ENCODE peak calls at places on chromosomes 6 and 20, in four cellular contexts. One of them, this sample, is unnamed.

GRCh38 chr6:121826156-121826810 is 390.8 kb downstream of the GJA1 start:
- DNase-seq in HepG2: no peak
- DNase-seq in HCT116: peak; percentile 72
- DNase-seq in K562: no peak
- DNase-seq in this sample: peak; percentile 94

GRCh38 chr20:20480689-20481088 is 112.8 kb downstream of the INSM1 start:
- DNase-seq in HCT116: peak; percentile 15
- DNase-seq in K562: no peak
- DNase-seq in HepG2: no peak
- DNase-seq in this sample: no peak

GRCh38 chr6:111027219-111027618 is 45.4 kb downstream of the RPF2 start:
- DNase-seq in HepG2: no peak
- DNase-seq in K562: peak; percentile 22
- DNase-seq in HCT116: no peak
- DNase-seq in this sample: no peak

GRCh38 chr20:20375862-20376261 is 8.0 kb downstream of the INSM1 start:
- DNase-seq in K562: no peak
- DNase-seq in HepG2: no peak
- DNase-seq in HCT116: no peak
- DNase-seq in this sample: no peak

GRCh38 chr6:105755885-105756284 is 330.3 kb upstream of the PRDM1 start:
- DNase-seq in HepG2: no peak
- DNase-seq in HCT116: no peak
- DNase-seq in K562: no peak
- DNase-seq in this sample: no peak

GRCh38 chr6:30364591-30364990 is 19.6 kb downstream of the RPP21 start:
- DNase-seq in HCT116: no peak
- DNase-seq in K562: no peak
- DNase-seq in HepG2: peak; percentile 17
- DNase-seq in this sample: no peak

GRCh38 chr6:13910443-13910842 is 14.3 kb upstream of the RNF182 start:
- DNase-seq in HepG2: no peak
- DNase-seq in K562: no peak
- DNase-seq in HCT116: no peak
- DNase-seq in this sample: no peak

GRCh38 chr20:54468082-54468481 is 7.3 kb upstream of the DOK5 start:
- DNase-seq in HepG2: no peak
- DNase-seq in HCT116: no peak
- DNase-seq in K562: no peak
- DNase-seq in this sample: no peak

GRCh38 chr6:47672816-47673215 is 25.6 kb upstream of the ADGRF4 start:
- DNase-seq in HCT116: no peak
- DNase-seq in HepG2: no peak
- DNase-seq in K562: no peak
- DNase-seq in this sample: no peak

DNA sequence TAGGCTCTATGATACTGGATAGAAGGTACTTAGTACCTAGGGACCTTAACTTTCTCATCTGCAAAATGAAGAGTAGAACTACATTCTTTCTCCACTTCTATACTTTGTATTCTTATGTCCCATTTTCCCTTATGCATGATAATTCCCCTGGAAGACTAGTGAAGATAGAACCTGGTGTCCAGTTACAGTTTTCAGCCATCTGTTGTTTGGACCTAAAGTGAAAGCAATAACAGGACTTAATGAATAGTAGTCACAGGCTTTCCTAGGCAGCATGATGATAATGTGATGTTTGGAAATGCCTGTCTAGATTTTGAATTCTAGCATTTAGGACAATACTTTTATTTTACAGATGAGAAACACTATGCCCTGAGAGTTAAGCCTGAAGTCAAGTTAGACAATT is 153.8 kb downstream of the RIMS1 start:
- DNase-seq in HCT116: no peak
- DNase-seq in HepG2: no peak
- DNase-seq in K562: no peak
- DNase-seq in this sample: no peak
- TF ChIP-seq MAX in HCT116: no peak
- TF ChIP-seq MAX in HepG2: no peak
- TF ChIP-seq MAX in K562: no peak
- TF ChIP-seq MAX in this sample: no peak

GRCh38 chr6:137496909-137497721 is 2.9 kb upstream of the OLIG3 start:
- DNase-seq in K562: no peak
- DNase-seq in HCT116: no peak
- DNase-seq in HepG2: no peak
- DNase-seq in this sample: no peak
- TF ChIP-seq EZH2 in K562: no peak
- TF ChIP-seq EZH2 in HCT116: no peak
- TF ChIP-seq EZH2 in HepG2: no peak
- TF ChIP-seq EZH2 in this sample: peak; percentile 57

GRCh38 chr6:34331361-34332050 is 61.0 kb downstream of the NUDT3 start:
- DNase-seq in HepG2: no peak
- DNase-seq in K562: no peak
- DNase-seq in HCT116: no peak
- DNase-seq in this sample: peak; percentile 67

GRCh38 chr6:34338377-34338776 is 54.1 kb downstream of the NUDT3 start:
- DNase-seq in HepG2: no peak
- DNase-seq in HCT116: no peak
- DNase-seq in K562: no peak
- DNase-seq in this sample: no peak

GRCh38 chr6:34332255-34333198 is 59.9 kb downstream of the NUDT3 start:
- DNase-seq in HepG2: no peak
- DNase-seq in HCT116: no peak
- DNase-seq in K562: no peak
- DNase-seq in this sample: no peak

GRCh38 chr6:34333858-34334257 is 58.6 kb downstream of the NUDT3 start:
- DNase-seq in HCT116: no peak
- DNase-seq in HepG2: no peak
- DNase-seq in K562: no peak
- DNase-seq in this sample: no peak

GRCh38 chr6:34334796-34335416 is 57.6 kb downstream of the NUDT3 start:
- DNase-seq in HCT116: no peak
- DNase-seq in K562: no peak
- DNase-seq in HepG2: no peak
- DNase-seq in this sample: no peak
- TF ChIP-seq MAX in HCT116: no peak
- TF ChIP-seq MAX in K562: no peak
- TF ChIP-seq MAX in HepG2: no peak
- TF ChIP-seq MAX in this sample: no peak

GRCh38 chr6:168441434-168442391 is 729 bp downstream of the SMOC2 start:
- DNase-seq in K562: no peak
- DNase-seq in HCT116: no peak
- DNase-seq in HepG2: no peak
- DNase-seq in this sample: no peak
- TF ChIP-seq EZH2 in K562: no peak
- TF ChIP-seq EZH2 in HCT116: no peak
- TF ChIP-seq EZH2 in HepG2: peak; percentile 90
- TF ChIP-seq EZH2 in this sample: peak; percentile 61

This sample was measured in endothelial cell of umbilical vein.